ENCODE peak calls at places on chromosomes 4 and X, in six cellular contexts. B, T, L, K, N and W are unnamed samples.

GRCh38 chrX:97315939-97316338 is 432.2 kb downstream of the RPA4 start:
- DNase-seq in K (peak), N (no peak), B (no peak), T (no peak), L (no peak), W (no peak)

GRCh38 chrX:17174671-17175070 is 200.3 kb upstream of the NHS start:
- DNase-seq in N (no peak), L (peak), B (no peak), K (no peak), T (no peak), W (no peak)

GRCh38 chr4:29423836-29424721 is 1296.1 kb upstream of the PCDH7 start:
- DNase-seq in B (peak), N (peak), T (peak), L (no peak), K (peak), W (peak)

GRCh38 chr4:122104184-122104583 is 47.9 kb upstream of the BLTP1 start:
- DNase-seq in T (peak), N (no peak), B (no peak), K (no peak), L (no peak), W (peak)

GRCh38 chr4:17780461-17781071 is 855 bp downstream of the FAM184B start:
- DNase-seq in B (no peak), L (no peak), K (no peak), T (no peak), N (peak), W (no peak)

GRCh38 chrX:13130776-13131175 is 86.4 kb upstream of the FAM9C start:
- DNase-seq in B (no peak), K (no peak), L (no peak), T (no peak), N (no peak), W (no peak)

GRCh38 chrX:153981771-153982533 is 9.4 kb downstream of the TMEM187 start:
- DNase-seq in B (no peak), T (peak), L (no peak), K (no peak), N (no peak), W (no peak)

GRCh38 chrX:95629737-95630136 is 1054.9 kb upstream of the DIAPH2 start:
- DNase-seq in N (no peak), L (no peak), T (no peak), K (no peak), B (no peak), W (no peak)

GRCh38 chr4:99679204-99679603 is 21.6 kb upstream of the C4orf54 start:
- DNase-seq in B (no peak), K (peak), L (no peak), T (no peak), N (no peak), W (peak)

GRCh38 chrX:33434256-33435092 is 223.1 kb upstream of the DMD start:
- DNase-seq in B (peak), N (peak), K (peak), L (peak), T (peak), W (peak)